ENCODE peak calls at places on chromosomes 4 and X, in five cellular contexts. One of them, this sample, is unnamed.

GRCh38 chrX:120145295-120145925 is 13.0 kb upstream of the RHOXF2 start:
- DNase-seq in iPS DF 6.9: no peak
- DNase-seq in pancreas: no peak
- DNase-seq in PC-3: no peak
- DNase-seq in dorsolateral prefrontal cortex: no peak
- DNase-seq in this sample: no peak

GRCh38 chr4:13007802-13008201 is 476.3 kb downstream of the RAB28 start:
- DNase-seq in iPS DF 6.9: no peak
- DNase-seq in pancreas: no peak
- DNase-seq in PC-3: no peak
- DNase-seq in dorsolateral prefrontal cortex: no peak
- DNase-seq in this sample: no peak

GRCh38 chrX:39065051-39065871 is 264.0 kb downstream of the MID1IP1 start:
- DNase-seq in iPS DF 6.9: peak
- DNase-seq in pancreas: no peak
- DNase-seq in PC-3: no peak
- DNase-seq in dorsolateral prefrontal cortex: peak
- DNase-seq in this sample: no peak

GRCh38 chr4:78542373-78542772 is 9.2 kb upstream of the ANXA3 start:
- DNase-seq in iPS DF 6.9: no peak
- DNase-seq in pancreas: no peak
- DNase-seq in PC-3: peak
- DNase-seq in dorsolateral prefrontal cortex: no peak
- DNase-seq in this sample: no peak

GRCh38 chr4:150769845-150770244 is 187.9 kb downstream of the MAB21L2 start:
- DNase-seq in iPS DF 6.9: no peak
- DNase-seq in pancreas: no peak
- DNase-seq in PC-3: peak
- DNase-seq in dorsolateral prefrontal cortex: no peak
- DNase-seq in this sample: peak

GRCh38 chrX:12137982-12138365 is 299 bp upstream of the FRMPD4 start:
- DNase-seq in iPS DF 6.9: no peak
- DNase-seq in pancreas: peak
- DNase-seq in PC-3: peak
- DNase-seq in dorsolateral prefrontal cortex: no peak
- DNase-seq in this sample: no peak

GRCh38 chr4:20248155-20248558 is 3.5 kb upstream of the SLIT2 start:
- DNase-seq in iPS DF 6.9: no peak
- DNase-seq in pancreas: no peak
- DNase-seq in PC-3: peak
- DNase-seq in dorsolateral prefrontal cortex: no peak
- DNase-seq in this sample: peak

GRCh38 chrX:130878350-130879341 is 24.4 kb downstream of the ENOX2 start:
- DNase-seq in iPS DF 6.9: no peak
- DNase-seq in pancreas: no peak
- DNase-seq in PC-3: peak
- DNase-seq in dorsolateral prefrontal cortex: no peak
- DNase-seq in this sample: peak

GRCh38 chr4:142348489-142349076 is 497.5 kb downstream of the INPP4B start:
- DNase-seq in iPS DF 6.9: no peak
- DNase-seq in pancreas: no peak
- DNase-seq in PC-3: no peak
- DNase-seq in dorsolateral prefrontal cortex: no peak
- DNase-seq in this sample: no peak

GRCh38 chrX:47191806-47192401 is 1.7 kb upstream of the UBA1 start:
- DNase-seq in iPS DF 6.9: no peak
- DNase-seq in pancreas: peak
- DNase-seq in PC-3: no peak
- DNase-seq in dorsolateral prefrontal cortex: no peak
- DNase-seq in this sample: no peak

GRCh38 chr4:48030470-48030869 is 13.9 kb downstream of the NIPAL1 start:
- DNase-seq in iPS DF 6.9: no peak
- DNase-seq in pancreas: no peak
- DNase-seq in PC-3: no peak
- DNase-seq in dorsolateral prefrontal cortex: no peak
- DNase-seq in this sample: no peak

GRCh38 chr4:170666909-170667308 is 577.2 kb upstream of the AADAT start:
- DNase-seq in iPS DF 6.9: no peak
- DNase-seq in pancreas: no peak
- DNase-seq in PC-3: no peak
- DNase-seq in dorsolateral prefrontal cortex: no peak
- DNase-seq in this sample: no peak

GRCh38 chr4:122914292-122914904 is 8.0 kb downstream of the NUDT6 start:
- DNase-seq in iPS DF 6.9: no peak
- DNase-seq in pancreas: no peak
- DNase-seq in PC-3: peak
- DNase-seq in dorsolateral prefrontal cortex: no peak
- DNase-seq in this sample: peak

GRCh38 chrX:53795583-53795982 is 109.1 kb upstream of the HUWE1 start:
- DNase-seq in iPS DF 6.9: no peak
- DNase-seq in pancreas: no peak
- DNase-seq in PC-3: no peak
- DNase-seq in dorsolateral prefrontal cortex: no peak
- DNase-seq in this sample: peak

GRCh38 chr4:168879178-168879577 is 130.9 kb downstream of the CBR4 start:
- DNase-seq in iPS DF 6.9: no peak
- DNase-seq in pancreas: no peak
- DNase-seq in PC-3: no peak
- DNase-seq in dorsolateral prefrontal cortex: no peak
- DNase-seq in this sample: no peak

GRCh38 chr4:67744561-67745283 is 9.5 kb downstream of the GNRHR start:
- DNase-seq in iPS DF 6.9: no peak
- DNase-seq in pancreas: no peak
- DNase-seq in PC-3: peak
- DNase-seq in dorsolateral prefrontal cortex: no peak
- DNase-seq in this sample: no peak

GRCh38 chrX:41128955-41129354 is 43.7 kb downstream of the USP9X start:
- DNase-seq in iPS DF 6.9: no peak
- DNase-seq in pancreas: no peak
- DNase-seq in PC-3: no peak
- DNase-seq in dorsolateral prefrontal cortex: no peak
- DNase-seq in this sample: no peak

GRCh38 chr4:103786014-103786413 is 66.2 kb upstream of the TACR3 start:
- DNase-seq in iPS DF 6.9: peak
- DNase-seq in pancreas: no peak
- DNase-seq in PC-3: peak
- DNase-seq in dorsolateral prefrontal cortex: no peak
- DNase-seq in this sample: no peak

GRCh38 chr4:41991916-41992767 is 1.8 kb downstream of the SLC30A9 start:
- DNase-seq in iPS DF 6.9: no peak
- DNase-seq in pancreas: no peak
- DNase-seq in PC-3: peak
- DNase-seq in dorsolateral prefrontal cortex: no peak
- DNase-seq in this sample: no peak

GRCh38 chr4:155999743-156000142 is 46.1 kb upstream of the CTSO start:
- DNase-seq in iPS DF 6.9: peak
- DNase-seq in pancreas: no peak
- DNase-seq in PC-3: peak
- DNase-seq in dorsolateral prefrontal cortex: no peak
- DNase-seq in this sample: no peak

GRCh38 chrX:18377802-18378201 is 23.3 kb upstream of the SCML2 start:
- DNase-seq in iPS DF 6.9: no peak
- DNase-seq in pancreas: no peak
- DNase-seq in PC-3: peak
- DNase-seq in dorsolateral prefrontal cortex: no peak
- DNase-seq in this sample: no peak

GRCh38 chr4:87677731-87678130 is 27.7 kb downstream of the DMP1 start:
- DNase-seq in iPS DF 6.9: no peak
- DNase-seq in pancreas: no peak
- DNase-seq in PC-3: no peak
- DNase-seq in dorsolateral prefrontal cortex: no peak
- DNase-seq in this sample: no peak

GRCh38 chr4:128287159-128287870 is at the start of gene PGRMC2:
- DNase-seq in iPS DF 6.9: no peak
- DNase-seq in pancreas: peak
- DNase-seq in PC-3: peak
- DNase-seq in dorsolateral prefrontal cortex: peak
- DNase-seq in this sample: no peak

GRCh38 chr4:149371021-149371420 is 444.6 kb downstream of the IQCM start:
- DNase-seq in iPS DF 6.9: peak
- DNase-seq in pancreas: no peak
- DNase-seq in PC-3: peak
- DNase-seq in dorsolateral prefrontal cortex: no peak
- DNase-seq in this sample: peak

GRCh38 chr4:93157984-93158383 is 670.6 kb upstream of the ATOH1 start:
- DNase-seq in iPS DF 6.9: no peak
- DNase-seq in pancreas: no peak
- DNase-seq in PC-3: peak
- DNase-seq in dorsolateral prefrontal cortex: no peak
- DNase-seq in this sample: no peak

GRCh38 chr4:25786497-25787065 is 76.2 kb downstream of the SEL1L3 start:
- DNase-seq in iPS DF 6.9: no peak
- DNase-seq in pancreas: no peak
- DNase-seq in PC-3: no peak
- DNase-seq in dorsolateral prefrontal cortex: no peak
- DNase-seq in this sample: no peak

GRCh38 chr4:1171306-1172227 is 816 bp downstream of the SPON2 start:
- DNase-seq in iPS DF 6.9: no peak
- DNase-seq in pancreas: peak
- DNase-seq in PC-3: no peak
- DNase-seq in dorsolateral prefrontal cortex: no peak
- DNase-seq in this sample: no peak

GRCh38 chrX:72097081-72097480 is 34.6 kb downstream of the RTL5 start:
- DNase-seq in iPS DF 6.9: no peak
- DNase-seq in pancreas: no peak
- DNase-seq in PC-3: no peak
- DNase-seq in dorsolateral prefrontal cortex: no peak
- DNase-seq in this sample: no peak

GRCh38 chr4:12231098-12231497 is 802.4 kb upstream of the HS3ST1 start:
- DNase-seq in iPS DF 6.9: no peak
- DNase-seq in pancreas: no peak
- DNase-seq in PC-3: no peak
- DNase-seq in dorsolateral prefrontal cortex: no peak
- DNase-seq in this sample: no peak

GRCh38 chr4:99047710-99048109 is 40.9 kb downstream of the ADH5 start:
- DNase-seq in iPS DF 6.9: no peak
- DNase-seq in pancreas: no peak
- DNase-seq in PC-3: no peak
- DNase-seq in dorsolateral prefrontal cortex: no peak
- DNase-seq in this sample: no peak

GRCh38 chrX:69234624-69235023 is 69.4 kb upstream of the PJA1 start:
- DNase-seq in iPS DF 6.9: no peak
- DNase-seq in pancreas: no peak
- DNase-seq in PC-3: no peak
- DNase-seq in dorsolateral prefrontal cortex: no peak
- DNase-seq in this sample: no peak

GRCh38 chrX:69237228-69237627 is 72.0 kb upstream of the PJA1 start:
- DNase-seq in iPS DF 6.9: no peak
- DNase-seq in pancreas: no peak
- DNase-seq in PC-3: no peak
- DNase-seq in dorsolateral prefrontal cortex: no peak
- DNase-seq in this sample: no peak

GRCh38 chrX:69238960-69239231 is 73.6 kb upstream of the PJA1 start:
- DNase-seq in iPS DF 6.9: no peak
- DNase-seq in pancreas: no peak
- DNase-seq in PC-3: no peak
- DNase-seq in dorsolateral prefrontal cortex: no peak
- DNase-seq in this sample: no peak

GRCh38 chrX:69236641-69237040 is 71.4 kb upstream of the PJA1 start:
- DNase-seq in iPS DF 6.9: no peak
- DNase-seq in pancreas: no peak
- DNase-seq in PC-3: no peak
- DNase-seq in dorsolateral prefrontal cortex: no peak
- DNase-seq in this sample: no peak

DNA sequence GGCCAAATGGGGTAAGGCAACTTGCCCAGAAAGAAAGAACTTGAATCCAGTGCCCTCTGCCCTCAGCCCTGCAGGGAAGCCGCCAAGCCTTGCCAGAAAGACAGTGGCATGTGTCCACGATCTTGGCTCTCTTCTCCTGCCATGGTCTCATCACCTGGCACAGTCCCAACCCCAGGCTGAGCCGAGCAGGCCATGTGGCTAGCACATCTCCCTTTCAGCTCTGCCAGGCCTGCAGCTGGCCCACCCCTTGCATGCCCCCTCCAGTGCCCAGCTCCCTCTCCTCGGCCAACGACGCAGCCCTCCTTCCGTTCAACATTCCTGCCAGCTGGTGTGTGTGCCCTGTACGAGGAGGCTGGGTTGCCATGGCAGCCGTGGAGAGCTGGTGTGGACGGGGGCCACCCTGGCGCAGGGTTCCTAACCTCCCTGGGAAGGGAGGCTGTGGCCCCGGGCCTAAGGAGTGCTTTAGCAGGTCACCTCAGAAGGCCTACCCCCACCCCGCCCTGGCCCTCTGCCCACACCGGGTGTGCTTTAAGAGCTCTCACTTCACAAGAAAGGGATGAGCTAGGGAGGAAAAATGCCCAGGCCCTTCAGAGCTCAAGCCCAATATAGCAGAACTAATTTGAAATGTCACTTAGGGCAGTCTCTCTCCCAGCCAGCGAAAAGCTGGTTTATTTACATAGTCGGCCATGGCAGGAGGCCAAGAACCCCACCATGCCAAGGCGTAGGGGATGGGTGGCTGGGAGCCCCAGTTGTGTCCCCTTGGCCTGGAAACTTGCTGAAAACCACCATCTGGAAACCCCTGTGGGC is 73.1 kb upstream of the PJA1 start:
- DNase-seq in iPS DF 6.9: no peak
- DNase-seq in pancreas: peak
- DNase-seq in PC-3: no peak
- DNase-seq in dorsolateral prefrontal cortex: peak
- DNase-seq in this sample: no peak
- H3K27ac ChIP-seq in iPS DF 6.9: no peak
- H3K27ac ChIP-seq in pancreas: no peak
- H3K27ac ChIP-seq in PC-3: no peak
- H3K27ac ChIP-seq in dorsolateral prefrontal cortex: no peak
- H3K27ac ChIP-seq in this sample: no peak

GRCh38 chrX:23900220-23900797 is 7.4 kb downstream of the APOO start:
- DNase-seq in iPS DF 6.9: no peak
- DNase-seq in pancreas: no peak
- DNase-seq in PC-3: no peak
- DNase-seq in dorsolateral prefrontal cortex: no peak
- DNase-seq in this sample: no peak
- H3K27ac ChIP-seq in iPS DF 6.9: no peak
- H3K27ac ChIP-seq in pancreas: no peak
- H3K27ac ChIP-seq in PC-3: peak
- H3K27ac ChIP-seq in dorsolateral prefrontal cortex: no peak
- H3K27ac ChIP-seq in this sample: peak

DNA sequence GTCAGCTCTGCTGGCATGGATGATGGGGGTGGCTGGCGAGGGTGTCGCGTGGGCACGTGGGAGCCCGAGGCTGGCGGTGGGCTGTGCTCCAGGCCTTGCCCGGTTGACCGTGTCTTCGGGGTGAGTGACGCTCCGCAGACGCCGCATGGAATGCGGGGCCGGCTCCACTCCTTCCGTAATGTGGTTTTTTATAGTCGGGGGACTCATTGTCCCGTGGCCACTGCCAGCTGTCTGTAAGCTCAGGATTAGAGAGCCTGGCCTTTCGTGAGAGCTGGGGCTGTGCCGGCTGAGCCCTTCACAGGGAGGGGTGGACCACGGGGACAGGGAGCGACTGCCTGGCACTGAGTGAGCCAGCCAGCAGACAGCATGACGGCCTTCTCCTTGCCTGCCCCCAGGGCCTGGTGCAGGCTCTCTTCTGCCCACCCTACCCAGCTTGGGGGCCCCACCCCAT is 20.4 kb downstream of the DOK7 start:
- DNase-seq in iPS DF 6.9: no peak
- DNase-seq in pancreas: peak
- DNase-seq in PC-3: peak
- DNase-seq in dorsolateral prefrontal cortex: no peak
- DNase-seq in this sample: no peak
- H3K27ac ChIP-seq in iPS DF 6.9: no peak
- H3K27ac ChIP-seq in pancreas: no peak
- H3K27ac ChIP-seq in PC-3: no peak
- H3K27ac ChIP-seq in dorsolateral prefrontal cortex: no peak
- H3K27ac ChIP-seq in this sample: no peak

GRCh38 chr4:53321151-53321987 is 44.5 kb downstream of the SCFD2 start:
- DNase-seq in iPS DF 6.9: no peak
- DNase-seq in pancreas: no peak
- DNase-seq in PC-3: peak
- DNase-seq in dorsolateral prefrontal cortex: no peak
- DNase-seq in this sample: peak
- H3K27ac ChIP-seq in iPS DF 6.9: no peak
- H3K27ac ChIP-seq in pancreas: no peak
- H3K27ac ChIP-seq in PC-3: peak
- H3K27ac ChIP-seq in dorsolateral prefrontal cortex: no peak
- H3K27ac ChIP-seq in this sample: no peak

This sample was measured in foreskin keratinocyte.